ENCODE peak calls at places on chromosomes 13 and 19, in seven cellular contexts. U is tibial artery, F is RWPE1, A is thyroid gland, O is GM23338, S is progenitor cell of endocrine pancreas, Z is H9. D is an unnamed sample.

GRCh38 chr19:45496349-45496953 is 396 bp downstream of the RTN2 start:
- DNase-seq in U (no peak), F (no peak), A (peak; percentile 24), O (peak; percentile 86), S (peak; percentile 66), Z (peak; percentile 82), D (no peak)

GRCh38 chr19:42333975-42334696 is 8.7 kb downstream of the MEGF8 start:
- DNase-seq in U (no peak), F (no peak), A (no peak), O (no peak), S (no peak), Z (no peak), D (no peak)

GRCh38 chr13:30745917-30746686 is 10.8 kb downstream of the ALOX5AP start:
- DNase-seq in U (no peak), F (peak; percentile 16), A (no peak), O (no peak), S (no peak), Z (no peak), D (no peak)

GRCh38 chr13:41520699-41521630 is 63.6 kb downstream of the RGCC start:
- DNase-seq in U (no peak), F (no peak), A (no peak), O (no peak), S (no peak), Z (no peak), D (no peak)

GRCh38 chr13:44116562-44117315 is 237.0 kb downstream of the LACC1 start:
- DNase-seq in U (no peak), F (no peak), A (no peak), O (peak; percentile 56), S (no peak), Z (no peak), D (no peak)

GRCh38 chr19:55034751-55035150 is 3.3 kb downstream of the GP6 start:
- DNase-seq in U (no peak), F (no peak), A (no peak), O (no peak), S (no peak), Z (no peak), D (no peak)

GRCh38 chr19:45800009-45800553 is 7.4 kb upstream of the DMWD start:
- DNase-seq in U (no peak), F (no peak), A (peak; percentile 69), O (no peak), S (no peak), Z (no peak), D (no peak)

GRCh38 chr13:44305845-44306244 is 67.8 kb upstream of the SERP2 start:
- DNase-seq in U (no peak), F (no peak), A (no peak), O (peak; percentile 19), S (no peak), Z (no peak), D (no peak)

GRCh38 chr19:39817888-39818561 is 15.9 kb downstream of the DYRK1B start:
- DNase-seq in U (no peak), F (no peak), A (no peak), O (no peak), S (no peak), Z (no peak), D (no peak)

GRCh38 chr19:39823693-39824092 is 10.3 kb downstream of the DYRK1B start:
- DNase-seq in U (no peak), F (no peak), A (no peak), O (peak; percentile 28), S (no peak), Z (no peak), D (no peak)

GRCh38 chr19:39819786-39820185 is 14.2 kb downstream of the DYRK1B start:
- DNase-seq in U (no peak), F (no peak), A (no peak), O (no peak), S (no peak), Z (no peak), D (no peak)

GRCh38 chr19:39818626-39819097 is 15.3 kb downstream of the DYRK1B start:
- DNase-seq in U (no peak), F (no peak), A (no peak), O (no peak), S (no peak), Z (no peak), D (no peak)

DNA sequence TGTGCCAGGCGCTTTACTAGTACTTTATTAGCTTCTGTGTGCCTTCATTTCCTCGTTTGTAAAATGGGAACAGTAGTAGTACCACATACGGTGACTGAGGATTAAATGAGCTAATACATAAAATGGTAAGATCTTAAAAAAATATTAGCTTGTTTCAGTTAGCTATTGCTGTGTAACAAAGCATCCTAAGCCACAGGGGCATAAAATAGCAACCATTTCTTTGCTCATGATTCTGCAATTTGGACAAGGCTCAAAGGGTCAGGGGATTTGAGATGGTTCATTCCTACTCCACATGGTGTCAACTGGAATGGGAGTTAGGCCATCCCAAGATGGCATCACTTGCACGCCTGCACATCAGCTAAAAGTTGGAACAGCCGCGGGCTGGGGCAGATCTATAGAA is 13.3 kb downstream of the DYRK1B start:
- DNase-seq in U (no peak), F (no peak), A (no peak), O (no peak), S (no peak), Z (no peak), D (no peak)
- TF ChIP-seq CTCF in U (no peak), F (no peak), A (no peak), O (no peak), S (no peak), Z (no peak), D (no peak)

GRCh38 chr19:18446145-18446810 is 8.3 kb upstream of the ISYNA1 start:
- DNase-seq in U (no peak), F (no peak), A (no peak), O (no peak), S (no peak), Z (no peak), D (no peak)
- TF ChIP-seq CTCF in U (no peak), F (no peak), A (no peak), O (no peak), S (no peak), Z (no peak), D (no peak)

GRCh38 chr19:15280915-15281683 is 48.9 kb upstream of the EPHX3 start:
- DNase-seq in U (peak; percentile 86), F (peak; percentile 65), A (peak; percentile 89), O (no peak), S (no peak), Z (no peak), D (no peak)
- TF ChIP-seq CTCF in U (peak; percentile 14), F (no peak), A (no peak), O (no peak), S (no peak), Z (no peak), D (no peak)

GRCh38 chr13:27372896-27373295 is 51.5 kb upstream of the GTF3A start:
- DNase-seq in U (no peak), F (no peak), A (no peak), O (peak; percentile 47), S (peak; percentile 41), Z (no peak), D (no peak)
- TF ChIP-seq CTCF in U (no peak), F (no peak), A (no peak), O (peak; percentile 43), S (peak; percentile 28), Z (peak; percentile 25), D (no peak)

GRCh38 chr19:8094336-8094735 is 41.8 kb downstream of the CCL25 start:
- DNase-seq in U (no peak), F (no peak), A (no peak), O (no peak), S (no peak), Z (no peak), D (no peak)

GRCh38 chr19:8097681-8098567 is 45.4 kb downstream of the CCL25 start:
- DNase-seq in U (no peak), F (no peak), A (no peak), O (no peak), S (no peak), Z (no peak), D (no peak)

GRCh38 chr19:8097198-8097597 is 44.6 kb downstream of the CCL25 start:
- DNase-seq in U (no peak), F (no peak), A (no peak), O (no peak), S (no peak), Z (no peak), D (no peak)

GRCh38 chr19:8095354-8095886 is 42.9 kb downstream of the CCL25 start:
- DNase-seq in U (no peak), F (no peak), A (no peak), O (no peak), S (no peak), Z (no peak), D (no peak)

DNA sequence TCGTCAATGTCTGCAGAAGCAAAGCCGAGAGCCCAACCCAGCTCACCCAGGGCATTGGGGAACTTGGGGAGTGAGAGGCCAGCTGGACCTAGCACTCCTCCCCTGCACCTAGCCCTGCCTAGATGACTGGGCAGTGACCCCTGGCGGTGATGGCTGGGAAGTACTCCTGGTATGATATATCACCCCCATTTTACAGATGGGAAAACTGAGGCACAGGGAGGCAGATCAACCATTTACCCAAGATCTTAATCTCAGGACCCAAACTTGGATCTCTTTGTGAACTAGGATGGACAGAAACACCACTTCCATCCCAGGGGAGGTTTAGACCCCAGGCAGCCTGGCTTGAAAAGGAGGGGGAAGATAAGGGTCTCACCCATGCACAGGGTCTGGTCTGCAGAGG is 43.5 kb downstream of the CCL25 start:
- DNase-seq in U (no peak), F (no peak), A (no peak), O (peak; percentile 21), S (no peak), Z (no peak), D (no peak)
- TF ChIP-seq CTCF in U (no peak), F (no peak), A (no peak), O (peak; percentile 47), S (no peak), Z (peak; percentile 30), D (no peak)

DNA sequence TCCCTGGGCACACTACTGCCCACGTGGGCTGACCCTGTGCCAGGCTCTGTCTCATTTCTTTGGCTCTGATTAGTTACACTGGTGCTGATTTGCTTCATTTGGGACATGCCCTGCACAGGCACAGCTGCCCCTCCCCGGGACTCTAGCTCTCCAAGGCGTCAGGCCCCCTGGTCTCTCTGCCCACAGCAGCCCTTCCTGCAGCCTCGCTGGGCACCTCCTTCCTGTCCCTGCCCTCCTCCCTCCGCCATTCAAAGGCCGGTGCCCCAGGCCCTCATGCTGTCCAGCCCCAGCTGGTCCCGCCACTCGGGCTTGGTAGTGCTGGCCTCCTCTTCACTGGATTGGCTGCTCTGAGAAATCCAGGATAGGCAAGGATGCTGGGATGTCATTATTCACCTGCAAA is 73.1 kb downstream of the ERICH6B start:
- DNase-seq in U (no peak), F (no peak), A (no peak), O (no peak), S (no peak), Z (no peak), D (no peak)
- TF ChIP-seq CTCF in U (no peak), F (no peak), A (no peak), O (no peak), S (no peak), Z (no peak), D (no peak)

D was measured in omental fat pad.